ENCODE peak calls at places on chromosomes 12 and 14, in nine cellular contexts. One of them, this sample, is unnamed.

GRCh38 chr12:14264777-14265176 is 100.7 kb upstream of the ATF7IP start:
- DNase-seq in A549: no peak
- DNase-seq in HL-60: peak
- DNase-seq in HCT116: no peak
- DNase-seq in HepG2: no peak
- DNase-seq in K562: no peak
- DNase-seq in SK-N-SH: no peak
- DNase-seq in GM23338: no peak
- DNase-seq in GM12878: no peak
- DNase-seq in this sample: no peak

GRCh38 chr12:122880668-122881067 is 15.3 kb downstream of the VPS37B start:
- DNase-seq in A549: peak
- DNase-seq in HL-60: no peak
- DNase-seq in HCT116: no peak
- DNase-seq in HepG2: peak
- DNase-seq in K562: no peak
- DNase-seq in SK-N-SH: peak
- DNase-seq in GM23338: peak
- DNase-seq in GM12878: no peak
- DNase-seq in this sample: no peak

GRCh38 chr12:67590122-67590795 is 58.3 kb upstream of the DYRK2 start:
- DNase-seq in A549: no peak
- DNase-seq in HL-60: no peak
- DNase-seq in HCT116: no peak
- DNase-seq in HepG2: no peak
- DNase-seq in K562: no peak
- DNase-seq in SK-N-SH: peak
- DNase-seq in GM23338: no peak
- DNase-seq in GM12878: no peak
- DNase-seq in this sample: no peak

GRCh38 chr12:100553851-100554404 is 19.6 kb upstream of the GAS2L3 start:
- DNase-seq in A549: no peak
- DNase-seq in HL-60: no peak
- DNase-seq in HCT116: no peak
- DNase-seq in HepG2: peak
- DNase-seq in K562: no peak
- DNase-seq in SK-N-SH: no peak
- DNase-seq in GM23338: peak
- DNase-seq in GM12878: no peak
- DNase-seq in this sample: no peak

GRCh38 chr12:106123110-106123509 is 15.6 kb downstream of the NUAK1 start:
- DNase-seq in A549: no peak
- DNase-seq in HL-60: no peak
- DNase-seq in HCT116: no peak
- DNase-seq in HepG2: no peak
- DNase-seq in K562: no peak
- DNase-seq in SK-N-SH: no peak
- DNase-seq in GM23338: no peak
- DNase-seq in GM12878: no peak
- DNase-seq in this sample: no peak

GRCh38 chr14:64363265-64363840 is 24.8 kb upstream of the MTHFD1 start:
- DNase-seq in A549: no peak
- DNase-seq in HL-60: no peak
- DNase-seq in HCT116: no peak
- DNase-seq in HepG2: no peak
- DNase-seq in K562: no peak
- DNase-seq in SK-N-SH: no peak
- DNase-seq in GM23338: no peak
- DNase-seq in GM12878: no peak
- DNase-seq in this sample: no peak

GRCh38 chr12:38469689-38470088 is 153.1 kb downstream of the ALG10B start:
- DNase-seq in A549: no peak
- DNase-seq in HL-60: no peak
- DNase-seq in HCT116: no peak
- DNase-seq in HepG2: no peak
- DNase-seq in K562: no peak
- DNase-seq in SK-N-SH: no peak
- DNase-seq in GM23338: no peak
- DNase-seq in GM12878: no peak
- DNase-seq in this sample: no peak

GRCh38 chr14:92967346-92967926 is 44.5 kb downstream of the CHGA start:
- DNase-seq in A549: no peak
- DNase-seq in HL-60: no peak
- DNase-seq in HCT116: no peak
- DNase-seq in HepG2: no peak
- DNase-seq in K562: no peak
- DNase-seq in SK-N-SH: no peak
- DNase-seq in GM23338: no peak
- DNase-seq in GM12878: no peak
- DNase-seq in this sample: no peak

GRCh38 chr14:63852271-63852816 is 460 bp upstream of the SYNE2 start:
- DNase-seq in A549: no peak
- DNase-seq in HL-60: no peak
- DNase-seq in HCT116: no peak
- DNase-seq in HepG2: no peak
- DNase-seq in K562: no peak
- DNase-seq in SK-N-SH: peak
- DNase-seq in GM23338: peak
- DNase-seq in GM12878: no peak
- DNase-seq in this sample: no peak

GRCh38 chr12:20150835-20151234 is 217.5 kb upstream of the PDE3A start:
- DNase-seq in A549: no peak
- DNase-seq in HL-60: no peak
- DNase-seq in HCT116: no peak
- DNase-seq in HepG2: no peak
- DNase-seq in K562: no peak
- DNase-seq in SK-N-SH: peak
- DNase-seq in GM23338: no peak
- DNase-seq in GM12878: no peak
- DNase-seq in this sample: no peak

GRCh38 chr12:49293056-49293956 is 1.6 kb upstream of the PRPH start:
- DNase-seq in A549: no peak
- DNase-seq in HL-60: no peak
- DNase-seq in HCT116: no peak
- DNase-seq in HepG2: no peak
- DNase-seq in K562: no peak
- DNase-seq in SK-N-SH: peak
- DNase-seq in GM23338: peak
- DNase-seq in GM12878: no peak
- DNase-seq in this sample: no peak

GRCh38 chr14:104557766-104558165 is 21.8 kb upstream of the C14orf180 start:
- DNase-seq in A549: no peak
- DNase-seq in HL-60: no peak
- DNase-seq in HCT116: no peak
- DNase-seq in HepG2: no peak
- DNase-seq in K562: no peak
- DNase-seq in SK-N-SH: no peak
- DNase-seq in GM23338: no peak
- DNase-seq in GM12878: no peak
- DNase-seq in this sample: no peak

GRCh38 chr14:92510972-92511371 is 2.6 kb upstream of the RIN3 start:
- DNase-seq in A549: no peak
- DNase-seq in HL-60: no peak
- DNase-seq in HCT116: peak
- DNase-seq in HepG2: peak
- DNase-seq in K562: peak
- DNase-seq in SK-N-SH: no peak
- DNase-seq in GM23338: peak
- DNase-seq in GM12878: no peak
- DNase-seq in this sample: no peak

GRCh38 chr14:21070083-21070609 is at the start of gene ARHGEF40:
- DNase-seq in A549: peak
- DNase-seq in HL-60: no peak
- DNase-seq in HCT116: no peak
- DNase-seq in HepG2: no peak
- DNase-seq in K562: peak
- DNase-seq in SK-N-SH: peak
- DNase-seq in GM23338: peak
- DNase-seq in GM12878: no peak
- DNase-seq in this sample: no peak

GRCh38 chr12:6613776-6614512 is 6.8 kb upstream of the CHD4 start:
- DNase-seq in A549: peak
- DNase-seq in HL-60: peak
- DNase-seq in HCT116: peak
- DNase-seq in HepG2: peak
- DNase-seq in K562: peak
- DNase-seq in SK-N-SH: peak
- DNase-seq in GM23338: peak
- DNase-seq in GM12878: no peak
- DNase-seq in this sample: no peak

GRCh38 chr14:61502459-61503093 is 181.2 kb downstream of the PRKCH start:
- DNase-seq in A549: no peak
- DNase-seq in HL-60: no peak
- DNase-seq in HCT116: no peak
- DNase-seq in HepG2: no peak
- DNase-seq in K562: no peak
- DNase-seq in SK-N-SH: no peak
- DNase-seq in GM23338: peak
- DNase-seq in GM12878: no peak
- DNase-seq in this sample: no peak
- TF ChIP-seq REST in A549: no peak
- TF ChIP-seq REST in HL-60: no peak
- TF ChIP-seq REST in HCT116: no peak
- TF ChIP-seq REST in HepG2: no peak
- TF ChIP-seq REST in K562: no peak
- TF ChIP-seq REST in SK-N-SH: no peak
- TF ChIP-seq REST in GM23338: no peak
- TF ChIP-seq REST in GM12878: no peak
- TF ChIP-seq REST in this sample: no peak

GRCh38 chr12:112352921-112353320 is 29.3 kb downstream of the HECTD4 start:
- DNase-seq in A549: no peak
- DNase-seq in HL-60: no peak
- DNase-seq in HCT116: no peak
- DNase-seq in HepG2: no peak
- DNase-seq in K562: no peak
- DNase-seq in SK-N-SH: no peak
- DNase-seq in GM23338: no peak
- DNase-seq in GM12878: no peak
- DNase-seq in this sample: no peak

GRCh38 chr12:112349440-112349839 is 32.8 kb downstream of the HECTD4 start:
- DNase-seq in A549: no peak
- DNase-seq in HL-60: no peak
- DNase-seq in HCT116: no peak
- DNase-seq in HepG2: no peak
- DNase-seq in K562: no peak
- DNase-seq in SK-N-SH: peak
- DNase-seq in GM23338: no peak
- DNase-seq in GM12878: no peak
- DNase-seq in this sample: no peak

GRCh38 chr12:112353389-112353788 is 28.8 kb downstream of the HECTD4 start:
- DNase-seq in A549: no peak
- DNase-seq in HL-60: no peak
- DNase-seq in HCT116: peak
- DNase-seq in HepG2: no peak
- DNase-seq in K562: no peak
- DNase-seq in SK-N-SH: no peak
- DNase-seq in GM23338: no peak
- DNase-seq in GM12878: no peak
- DNase-seq in this sample: no peak

GRCh38 chr12:112347521-112347920 is 34.7 kb downstream of the HECTD4 start:
- DNase-seq in A549: no peak
- DNase-seq in HL-60: no peak
- DNase-seq in HCT116: no peak
- DNase-seq in HepG2: no peak
- DNase-seq in K562: no peak
- DNase-seq in SK-N-SH: no peak
- DNase-seq in GM23338: no peak
- DNase-seq in GM12878: no peak
- DNase-seq in this sample: no peak

GRCh38 chr12:112350593-112351592 is 31.3 kb downstream of the HECTD4 start:
- DNase-seq in A549: no peak
- DNase-seq in HL-60: no peak
- DNase-seq in HCT116: no peak
- DNase-seq in HepG2: no peak
- DNase-seq in K562: peak
- DNase-seq in SK-N-SH: no peak
- DNase-seq in GM23338: no peak
- DNase-seq in GM12878: no peak
- DNase-seq in this sample: no peak
- TF ChIP-seq REST in A549: no peak
- TF ChIP-seq REST in HL-60: no peak
- TF ChIP-seq REST in HCT116: no peak
- TF ChIP-seq REST in HepG2: no peak
- TF ChIP-seq REST in K562: no peak
- TF ChIP-seq REST in SK-N-SH: no peak
- TF ChIP-seq REST in GM23338: no peak
- TF ChIP-seq REST in GM12878: no peak
- TF ChIP-seq REST in this sample: no peak

GRCh38 chr14:42140831-42141279 is 534.2 kb downstream of the LRFN5 start:
- DNase-seq in A549: peak
- DNase-seq in HL-60: no peak
- DNase-seq in HCT116: no peak
- DNase-seq in HepG2: no peak
- DNase-seq in K562: no peak
- DNase-seq in SK-N-SH: no peak
- DNase-seq in GM23338: no peak
- DNase-seq in GM12878: no peak
- DNase-seq in this sample: peak

GRCh38 chr14:42143114-42143513 is 536.4 kb downstream of the LRFN5 start:
- DNase-seq in A549: no peak
- DNase-seq in HL-60: no peak
- DNase-seq in HCT116: no peak
- DNase-seq in HepG2: no peak
- DNase-seq in K562: no peak
- DNase-seq in SK-N-SH: no peak
- DNase-seq in GM23338: no peak
- DNase-seq in GM12878: no peak
- DNase-seq in this sample: no peak

GRCh38 chr14:42141328-42141727 is 534.7 kb downstream of the LRFN5 start:
- DNase-seq in A549: no peak
- DNase-seq in HL-60: no peak
- DNase-seq in HCT116: no peak
- DNase-seq in HepG2: no peak
- DNase-seq in K562: no peak
- DNase-seq in SK-N-SH: no peak
- DNase-seq in GM23338: no peak
- DNase-seq in GM12878: no peak
- DNase-seq in this sample: no peak

GRCh38 chr14:42138406-42138805 is 531.7 kb downstream of the LRFN5 start:
- DNase-seq in A549: no peak
- DNase-seq in HL-60: no peak
- DNase-seq in HCT116: no peak
- DNase-seq in HepG2: no peak
- DNase-seq in K562: no peak
- DNase-seq in SK-N-SH: no peak
- DNase-seq in GM23338: no peak
- DNase-seq in GM12878: no peak
- DNase-seq in this sample: no peak

GRCh38 chr14:42140001-42140400 is 533.3 kb downstream of the LRFN5 start:
- DNase-seq in A549: no peak
- DNase-seq in HL-60: no peak
- DNase-seq in HCT116: no peak
- DNase-seq in HepG2: no peak
- DNase-seq in K562: no peak
- DNase-seq in SK-N-SH: no peak
- DNase-seq in GM23338: no peak
- DNase-seq in GM12878: no peak
- DNase-seq in this sample: no peak
- TF ChIP-seq REST in A549: no peak
- TF ChIP-seq REST in HL-60: no peak
- TF ChIP-seq REST in HCT116: no peak
- TF ChIP-seq REST in HepG2: no peak
- TF ChIP-seq REST in K562: no peak
- TF ChIP-seq REST in SK-N-SH: no peak
- TF ChIP-seq REST in GM23338: no peak
- TF ChIP-seq REST in GM12878: no peak
- TF ChIP-seq REST in this sample: no peak

GRCh38 chr12:48160807-48161206 is 3.5 kb upstream of the ASB8 start:
- DNase-seq in A549: no peak
- DNase-seq in HL-60: no peak
- DNase-seq in HCT116: no peak
- DNase-seq in HepG2: no peak
- DNase-seq in K562: no peak
- DNase-seq in SK-N-SH: no peak
- DNase-seq in GM23338: no peak
- DNase-seq in GM12878: no peak
- DNase-seq in this sample: no peak
- TF ChIP-seq REST in A549: no peak
- TF ChIP-seq REST in HL-60: no peak
- TF ChIP-seq REST in HCT116: no peak
- TF ChIP-seq REST in HepG2: no peak
- TF ChIP-seq REST in K562: no peak
- TF ChIP-seq REST in SK-N-SH: no peak
- TF ChIP-seq REST in GM23338: no peak
- TF ChIP-seq REST in GM12878: no peak
- TF ChIP-seq REST in this sample: no peak

This sample was measured in Panc1.